ENCODE peak calls at places on chromosome 12, in four cellular contexts. One of them, this sample, is unnamed.

GRCh38 chr12:67915335-67915851 is 73.9 kb upstream of the IFNG-AS1 start:
- DNase-seq in mammary epithelial cell: no peak
- DNase-seq in trophoblast cell: no peak
- DNase-seq in IMR-90: no peak
- DNase-seq in this sample: no peak

GRCh38 chr12:111150894-111151293 is 218.0 kb downstream of the PHETA1 start:
- DNase-seq in mammary epithelial cell: no peak
- DNase-seq in trophoblast cell: no peak
- DNase-seq in IMR-90: no peak
- DNase-seq in this sample: no peak

GRCh38 chr12:81359736-81360135 is 281.9 kb downstream of the ACSS3 start:
- DNase-seq in mammary epithelial cell: no peak
- DNase-seq in trophoblast cell: no peak
- DNase-seq in IMR-90: no peak
- DNase-seq in this sample: no peak

GRCh38 chr12:47024463-47024862 is 55.0 kb upstream of the PCED1B start:
- DNase-seq in mammary epithelial cell: peak; percentile 34
- DNase-seq in trophoblast cell: no peak
- DNase-seq in IMR-90: peak; percentile 50
- DNase-seq in this sample: no peak

GRCh38 chr12:53550595-53550994 is 43.3 kb upstream of the NPFF start:
- DNase-seq in mammary epithelial cell: peak; percentile 9
- DNase-seq in trophoblast cell: no peak
- DNase-seq in IMR-90: peak; percentile 78
- DNase-seq in this sample: no peak

GRCh38 chr12:125053821-125054220 is 11.4 kb upstream of the AACS start:
- DNase-seq in mammary epithelial cell: no peak
- DNase-seq in trophoblast cell: no peak
- DNase-seq in IMR-90: no peak
- DNase-seq in this sample: no peak

GRCh38 chr12:52524241-52524897 is 4.2 kb upstream of the KRT5 start:
- DNase-seq in mammary epithelial cell: peak; percentile 84
- DNase-seq in trophoblast cell: no peak
- DNase-seq in IMR-90: no peak
- DNase-seq in this sample: no peak

GRCh38 chr12:124769166-124769530 is 94.5 kb downstream of the SCARB1 start:
- DNase-seq in mammary epithelial cell: no peak
- DNase-seq in trophoblast cell: no peak
- DNase-seq in IMR-90: peak; percentile 77
- DNase-seq in this sample: no peak

GRCh38 chr12:93657076-93657475 is 20.1 kb upstream of the CRADD start:
- DNase-seq in mammary epithelial cell: no peak
- DNase-seq in trophoblast cell: no peak
- DNase-seq in IMR-90: peak; percentile 22
- DNase-seq in this sample: no peak

GRCh38 chr12:116582610-116583009 is 23.4 kb downstream of the MAP1LC3B2 start:
- DNase-seq in mammary epithelial cell: no peak
- DNase-seq in trophoblast cell: no peak
- DNase-seq in IMR-90: peak; percentile 15
- DNase-seq in this sample: no peak

GRCh38 chr12:4272014-4272975 is 1.3 kb upstream of the CCND2 start:
- DNase-seq in mammary epithelial cell: peak; percentile 79
- DNase-seq in trophoblast cell: no peak
- DNase-seq in IMR-90: peak; percentile 6
- DNase-seq in this sample: peak; percentile 21

GRCh38 chr12:27387473-27387872 is 54.8 kb downstream of the BMAL2 start:
- DNase-seq in mammary epithelial cell: no peak
- DNase-seq in trophoblast cell: no peak
- DNase-seq in IMR-90: no peak
- DNase-seq in this sample: no peak

GRCh38 chr12:25352078-25352918 is 101.6 kb upstream of the KRAS start:
- DNase-seq in mammary epithelial cell: peak; percentile 32
- DNase-seq in trophoblast cell: peak; percentile 22
- DNase-seq in IMR-90: peak; percentile 63
- DNase-seq in this sample: no peak

GRCh38 chr12:27498761-27499160 is 25.2 kb upstream of the PPFIBP1 start:
- DNase-seq in mammary epithelial cell: no peak
- DNase-seq in trophoblast cell: no peak
- DNase-seq in IMR-90: no peak
- DNase-seq in this sample: no peak

GRCh38 chr12:122022393-122023338 is 982 bp downstream of the BCL7A start:
- DNase-seq in mammary epithelial cell: no peak
- DNase-seq in trophoblast cell: no peak
- DNase-seq in IMR-90: no peak
- DNase-seq in this sample: peak; percentile 79

GRCh38 chr12:52383331-52383730 is 2.1 kb downstream of the KRT84 start:
- DNase-seq in mammary epithelial cell: no peak
- DNase-seq in trophoblast cell: no peak
- DNase-seq in IMR-90: no peak
- DNase-seq in this sample: no peak

GRCh38 chr12:20602671-20603402 is 92.3 kb upstream of the SLCO1C1 start:
- DNase-seq in mammary epithelial cell: no peak
- DNase-seq in trophoblast cell: no peak
- DNase-seq in IMR-90: peak; percentile 88
- DNase-seq in this sample: no peak

GRCh38 chr12:46371718-46372130 is 849 bp downstream of the SLC38A2 start:
- DNase-seq in mammary epithelial cell: no peak
- DNase-seq in trophoblast cell: peak; percentile 71
- DNase-seq in IMR-90: peak; percentile 44
- DNase-seq in this sample: peak; percentile 70

GRCh38 chr12:77615331-77615730 is 215.4 kb upstream of the NAV3 start:
- DNase-seq in mammary epithelial cell: peak; percentile 38
- DNase-seq in trophoblast cell: no peak
- DNase-seq in IMR-90: no peak
- DNase-seq in this sample: peak; percentile 7

GRCh38 chr12:14810953-14811483 is 3.0 kb downstream of the SMCO3 start:
- DNase-seq in mammary epithelial cell: peak; percentile 19
- DNase-seq in trophoblast cell: peak; percentile 16
- DNase-seq in IMR-90: peak; percentile 33
- DNase-seq in this sample: peak; percentile 19

GRCh38 chr12:98895086-98895651 is 250.1 kb downstream of the APAF1 start:
- DNase-seq in mammary epithelial cell: no peak
- DNase-seq in trophoblast cell: no peak
- DNase-seq in IMR-90: no peak
- DNase-seq in this sample: no peak

GRCh38 chr12:112728909-112729308 is 62.6 kb upstream of the RPH3A start:
- DNase-seq in mammary epithelial cell: no peak
- DNase-seq in trophoblast cell: no peak
- DNase-seq in IMR-90: no peak
- DNase-seq in this sample: no peak

GRCh38 chr12:131267576-131267975 is 313.9 kb downstream of the ADGRD1 start:
- DNase-seq in mammary epithelial cell: no peak
- DNase-seq in trophoblast cell: no peak
- DNase-seq in IMR-90: no peak
- DNase-seq in this sample: no peak
- H3K9me3 ChIP-seq in mammary epithelial cell: peaks cover 23% of the 10 kb centered on the region
- H3K9me3 ChIP-seq in trophoblast cell: peaks cover 1% of the 10 kb centered on the region
- H3K9me3 ChIP-seq in IMR-90: peaks cover 23% of the 10 kb centered on the region
- H3K9me3 ChIP-seq in this sample: no peaks in the 10 kb centered on the region

GRCh38 chr12:69927145-69927544 is 102.1 kb downstream of the MYRFL start:
- DNase-seq in mammary epithelial cell: no peak
- DNase-seq in trophoblast cell: no peak
- DNase-seq in IMR-90: no peak
- DNase-seq in this sample: peak; percentile 36
- H3K4me2 ChIP-seq in mammary epithelial cell: no peak overlapping the region
- H3K4me2 ChIP-seq in trophoblast cell: no peak overlapping the region
- H3K4me2 ChIP-seq in IMR-90: no peak overlapping the region
- H3K4me2 ChIP-seq in this sample: peak overlapping the region; percentile 22

GRCh38 chr12:133202493-133203343 is 21.4 kb downstream of the ZNF268 start:
- DNase-seq in mammary epithelial cell: no peak
- DNase-seq in trophoblast cell: no peak
- DNase-seq in IMR-90: no peak
- DNase-seq in this sample: peak; percentile 17
- H3K9me3 ChIP-seq in mammary epithelial cell: peaks cover 59% of the 10 kb centered on the region
- H3K9me3 ChIP-seq in trophoblast cell: peaks cover 8% of the 10 kb centered on the region
- H3K9me3 ChIP-seq in IMR-90: peaks cover 54% of the 10 kb centered on the region
- H3K9me3 ChIP-seq in this sample: peaks cover 71% of the 10 kb centered on the region

DNA sequence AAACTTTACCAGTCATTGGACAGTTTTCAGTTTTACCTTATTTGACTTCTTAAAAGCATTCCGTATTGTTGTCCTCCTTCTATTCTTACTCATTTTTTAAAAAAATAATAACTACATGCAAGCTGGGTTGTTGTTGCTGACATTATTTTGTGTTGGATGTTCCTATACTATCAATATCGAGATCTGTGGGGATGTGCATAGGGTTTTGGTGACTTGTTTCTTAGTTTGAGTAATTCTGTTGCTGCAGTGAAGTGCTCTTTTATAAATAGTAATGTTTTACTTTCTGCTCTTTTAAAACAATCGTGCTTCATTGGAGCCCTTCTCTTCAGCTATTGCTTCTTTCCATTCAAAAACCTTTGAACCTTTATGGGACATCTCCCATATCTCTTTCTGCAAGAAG is 79.4 kb downstream of the METTL25 start:
- DNase-seq in mammary epithelial cell: no peak
- DNase-seq in trophoblast cell: no peak
- DNase-seq in IMR-90: no peak
- DNase-seq in this sample: no peak
- H3K4me2 ChIP-seq in mammary epithelial cell: no peak overlapping the region
- H3K4me2 ChIP-seq in trophoblast cell: no peak overlapping the region
- H3K4me2 ChIP-seq in IMR-90: no peak overlapping the region
- H3K4me2 ChIP-seq in this sample: no peak overlapping the region

GRCh38 chr12:38166225-38166624 is 150.3 kb upstream of the ALG10B start:
- DNase-seq in mammary epithelial cell: no peak
- DNase-seq in trophoblast cell: no peak
- DNase-seq in IMR-90: no peak
- DNase-seq in this sample: no peak
- H3K9me3 ChIP-seq in mammary epithelial cell: no peaks in the 10 kb centered on the region
- H3K9me3 ChIP-seq in trophoblast cell: peaks cover 41% of the 10 kb centered on the region
- H3K9me3 ChIP-seq in IMR-90: peaks cover 17% of the 10 kb centered on the region
- H3K9me3 ChIP-seq in this sample: no peaks in the 10 kb centered on the region

DNA sequence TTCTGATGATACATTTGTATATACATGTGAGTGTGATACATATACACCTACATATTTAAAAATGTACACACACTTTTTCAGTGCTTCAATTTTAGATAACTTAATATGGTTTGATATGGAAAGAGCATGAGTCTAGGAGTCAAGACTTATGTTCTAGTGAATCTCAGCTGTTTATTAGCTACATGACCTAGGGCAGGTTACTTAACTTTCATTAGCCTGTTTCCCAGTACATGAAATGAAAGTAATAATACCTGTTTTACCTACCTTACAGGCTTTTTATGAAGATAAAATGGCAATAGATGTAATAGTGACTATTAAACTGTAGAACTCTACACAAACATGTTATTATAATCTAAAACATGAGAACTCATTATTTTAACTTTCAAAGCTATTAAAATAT is 39.5 kb downstream of the KIF21A start:
- DNase-seq in mammary epithelial cell: no peak
- DNase-seq in trophoblast cell: no peak
- DNase-seq in IMR-90: no peak
- DNase-seq in this sample: no peak
- H3K4me2 ChIP-seq in mammary epithelial cell: no peak overlapping the region
- H3K4me2 ChIP-seq in trophoblast cell: no peak overlapping the region
- H3K4me2 ChIP-seq in IMR-90: no peak overlapping the region
- H3K4me2 ChIP-seq in this sample: no peak overlapping the region

DNA sequence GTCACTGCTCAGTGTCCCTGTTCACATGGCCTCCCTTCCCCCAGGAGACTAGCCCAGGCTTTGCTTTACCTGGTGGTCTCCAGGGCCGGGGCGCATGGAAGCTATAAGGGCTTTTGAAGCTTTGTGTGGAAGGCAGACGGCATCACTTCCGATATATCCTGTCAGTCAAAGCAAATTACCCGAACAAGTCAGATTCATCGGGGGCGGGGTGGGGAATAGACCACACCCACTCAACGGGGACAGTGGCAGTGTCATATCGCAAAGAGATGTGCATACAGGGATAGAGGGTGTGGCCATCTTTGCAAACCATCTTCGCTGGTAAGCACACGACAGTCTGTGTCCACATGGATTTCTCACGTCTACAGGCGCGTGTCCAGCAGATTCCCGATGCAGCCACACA is 127.3 kb downstream of the GLT1D1 start:
- DNase-seq in mammary epithelial cell: no peak
- DNase-seq in trophoblast cell: no peak
- DNase-seq in IMR-90: no peak
- DNase-seq in this sample: no peak
- H3K9me3 ChIP-seq in mammary epithelial cell: peaks cover 15% of the 10 kb centered on the region
- H3K9me3 ChIP-seq in trophoblast cell: peaks cover 2% of the 10 kb centered on the region
- H3K9me3 ChIP-seq in IMR-90: peaks cover 46% of the 10 kb centered on the region
- H3K9me3 ChIP-seq in this sample: no peaks in the 10 kb centered on the region

GRCh38 chr12:74689071-74689655 is 151.5 kb downstream of the ATXN7L3B start:
- DNase-seq in mammary epithelial cell: peak; percentile 14
- DNase-seq in trophoblast cell: no peak
- DNase-seq in IMR-90: peak; percentile 69
- DNase-seq in this sample: peak; percentile 46
- H3K4me2 ChIP-seq in mammary epithelial cell: no peak overlapping the region
- H3K4me2 ChIP-seq in trophoblast cell: no peak overlapping the region
- H3K4me2 ChIP-seq in IMR-90: no peak overlapping the region
- H3K4me2 ChIP-seq in this sample: no peak overlapping the region

DNA sequence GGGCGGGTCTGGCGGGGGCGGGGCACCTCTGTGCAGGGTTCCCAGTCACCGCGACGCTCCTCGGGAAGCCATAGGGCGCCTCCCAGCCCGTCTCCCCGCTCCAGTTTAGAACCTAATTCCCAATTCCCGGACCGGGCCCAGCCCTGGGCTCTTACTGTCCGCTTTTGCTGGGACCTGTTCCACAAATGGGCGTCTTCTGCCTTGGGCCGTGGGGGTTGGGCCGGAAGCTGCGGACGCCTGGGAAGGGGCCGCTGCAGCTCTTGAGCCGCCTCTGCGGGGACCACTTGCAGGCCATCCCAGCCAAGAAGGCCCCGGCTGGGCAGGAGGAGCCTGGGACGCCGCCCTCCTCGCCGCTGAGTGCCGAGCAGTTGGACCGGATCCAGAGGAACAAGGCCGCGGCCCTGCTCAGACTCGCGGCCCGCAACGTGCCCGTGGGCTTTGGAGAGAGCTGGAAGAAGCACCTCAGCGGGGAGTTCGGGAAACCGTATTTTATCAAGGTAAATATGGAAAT is 800 bp downstream of the UNG start:
- DNase-seq in mammary epithelial cell: no peak
- DNase-seq in trophoblast cell: no peak
- DNase-seq in IMR-90: peak; percentile 60
- DNase-seq in this sample: no peak
- H3K9me3 ChIP-seq in mammary epithelial cell: no peaks in the 10 kb centered on the region
- H3K9me3 ChIP-seq in trophoblast cell: no peaks in the 10 kb centered on the region
- H3K9me3 ChIP-seq in IMR-90: no peaks in the 10 kb centered on the region
- H3K9me3 ChIP-seq in this sample: no peaks in the 10 kb centered on the region

DNA sequence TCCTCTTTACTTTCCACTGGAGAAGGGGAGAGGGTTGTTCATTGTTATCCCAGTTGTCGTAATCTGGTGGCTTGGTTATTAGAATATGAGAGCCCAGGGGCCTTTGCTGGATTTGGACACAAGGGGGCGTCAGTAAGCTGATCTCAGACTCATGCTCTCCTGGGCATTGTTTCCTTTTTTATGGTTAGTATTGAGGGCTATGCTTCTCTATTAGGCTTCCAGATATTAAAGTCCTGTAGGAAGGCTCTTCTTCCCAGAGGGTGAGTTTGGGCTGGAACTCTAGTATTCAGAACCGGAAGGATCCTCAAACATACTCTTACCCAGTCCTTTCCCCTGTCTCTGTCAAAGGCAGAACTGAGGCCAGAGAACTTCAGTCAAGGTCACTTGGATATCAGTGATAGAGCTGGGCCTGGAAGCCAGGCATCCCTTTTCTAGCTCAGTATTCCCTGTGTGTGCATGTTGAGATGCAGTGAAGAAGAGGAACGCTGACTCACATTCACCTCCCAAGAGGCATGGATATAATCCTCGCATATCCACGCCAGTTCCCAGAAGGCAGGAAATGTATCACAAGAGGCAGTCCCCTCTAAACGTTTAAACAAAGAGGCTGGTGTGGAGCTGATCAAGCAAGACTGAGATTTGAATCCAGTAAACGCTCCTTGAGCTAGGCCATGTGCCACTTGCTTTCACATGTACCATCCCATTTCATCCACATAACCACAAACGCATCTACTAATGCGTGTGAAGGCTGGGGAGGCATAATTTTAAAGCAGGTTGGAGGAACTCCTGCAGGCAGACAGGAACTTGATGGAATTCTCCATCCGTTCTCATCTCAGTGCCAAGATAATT is 41.6 kb downstream of the UBE3B start:
- DNase-seq in mammary epithelial cell: peak; percentile 31
- DNase-seq in trophoblast cell: peak; percentile 45
- DNase-seq in IMR-90: peak; percentile 92
- DNase-seq in this sample: peak; percentile 61
- H3K4me2 ChIP-seq in mammary epithelial cell: no peak overlapping the region
- H3K4me2 ChIP-seq in trophoblast cell: no peak overlapping the region
- H3K4me2 ChIP-seq in IMR-90: peak overlapping the region; percentile 13
- H3K4me2 ChIP-seq in this sample: no peak overlapping the region

This sample was measured in OCI-LY7.